ENCODE peak calls at places on chromosomes 6 and 20, in seven cellular contexts. Y is RWPE2; M is fibroblast of mammary gland; F is fibroblast of villous mesenchyme; C is GM23338; I is CD8-positive, alpha-beta T cell; O is HFF-Myc. Z is an unnamed sample.

GRCh38 chr20:9711872-9712271 is 127.0 kb downstream of the PAK5 start:
- DNase-seq in F (no peak), C (no peak), O (no peak), I (no peak), M (no peak), Y (no peak), Z (no peak)

GRCh38 chr20:48041078-48041780 is 255.9 kb upstream of the SULF2 start:
- DNase-seq in C (no peak), M (no peak), I (no peak), Y (no peak), O (no peak), F (peak), Z (no peak)

GRCh38 chr6:127520061-127520460 is 926 bp upstream of the MTCL3 start:
- DNase-seq in M (peak), F (peak), I (no peak), C (peak), O (no peak), Y (no peak), Z (no peak)

GRCh38 chr20:46308258-46309157 is at the start of gene CDH22:
- DNase-seq in F (peak), M (peak), C (peak), O (no peak), I (peak), Y (no peak), Z (no peak)

GRCh38 chr6:16057411-16057810 is 71.5 kb upstream of the MYLIP start:
- DNase-seq in M (no peak), O (no peak), F (no peak), Y (no peak), I (no peak), C (no peak), Z (no peak)

GRCh38 chr20:12414446-12415274 is 497.0 kb downstream of the BTBD3 start:
- DNase-seq in I (no peak), M (no peak), C (no peak), Y (no peak), F (peak), O (no peak), Z (no peak)

GRCh38 chr6:151675746-151676459 is 131.6 kb upstream of the ESR1 start:
- DNase-seq in C (peak), O (no peak), M (peak), Y (no peak), F (no peak), I (peak), Z (no peak)

GRCh38 chr6:154479388-154480143 is 30.9 kb downstream of the CNKSR3 start:
- DNase-seq in Y (no peak), O (peak), C (no peak), F (peak), M (peak), I (no peak), Z (no peak)

GRCh38 chr6:166456360-166457156 is 73.8 kb upstream of the MPC1 start:
- DNase-seq in F (peak), C (peak), Y (no peak), M (peak), O (peak), I (peak), Z (peak)

GRCh38 chr6:30844118-30844535 is 40.2 kb upstream of the DDR1 start:
- DNase-seq in C (peak), Y (no peak), F (peak), I (no peak), O (no peak), M (no peak), Z (no peak)

GRCh38 chr20:50628326-50628725 is 63.0 kb downstream of the RIPOR3 start:
- DNase-seq in O (no peak), C (no peak), M (no peak), I (no peak), F (no peak), Y (peak), Z (no peak)

GRCh38 chr20:40578961-40579360 is 110.1 kb downstream of the MAFB start:
- DNase-seq in C (no peak), I (no peak), F (no peak), Y (no peak), M (peak), O (no peak), Z (no peak)

GRCh38 chr6:110334425-110335158 is 23.6 kb downstream of the METTL24 start:
- DNase-seq in C (no peak), M (no peak), Y (no peak), I (no peak), O (no peak), F (no peak), Z (no peak)

GRCh38 chr6:106730264-106730663 is 100.9 kb downstream of the QRSL1 start:
- DNase-seq in I (no peak), Y (no peak), F (no peak), C (no peak), O (no peak), M (no peak), Z (no peak)

GRCh38 chr20:48722002-48722731 is 105.6 kb downstream of the PREX1 start:
- DNase-seq in I (no peak), O (no peak), Y (no peak), F (peak), C (no peak), M (no peak), Z (peak)

GRCh38 chr6:74073896-74074295 is 377.9 kb downstream of the CD109 start:
- DNase-seq in M (peak), Y (no peak), C (no peak), I (no peak), O (no peak), F (peak), Z (no peak)
- TF ChIP-seq CTCF in M (no peak), Y (no peak), C (no peak), I (no peak), O (no peak), F (no peak), Z (no peak)

DNA sequence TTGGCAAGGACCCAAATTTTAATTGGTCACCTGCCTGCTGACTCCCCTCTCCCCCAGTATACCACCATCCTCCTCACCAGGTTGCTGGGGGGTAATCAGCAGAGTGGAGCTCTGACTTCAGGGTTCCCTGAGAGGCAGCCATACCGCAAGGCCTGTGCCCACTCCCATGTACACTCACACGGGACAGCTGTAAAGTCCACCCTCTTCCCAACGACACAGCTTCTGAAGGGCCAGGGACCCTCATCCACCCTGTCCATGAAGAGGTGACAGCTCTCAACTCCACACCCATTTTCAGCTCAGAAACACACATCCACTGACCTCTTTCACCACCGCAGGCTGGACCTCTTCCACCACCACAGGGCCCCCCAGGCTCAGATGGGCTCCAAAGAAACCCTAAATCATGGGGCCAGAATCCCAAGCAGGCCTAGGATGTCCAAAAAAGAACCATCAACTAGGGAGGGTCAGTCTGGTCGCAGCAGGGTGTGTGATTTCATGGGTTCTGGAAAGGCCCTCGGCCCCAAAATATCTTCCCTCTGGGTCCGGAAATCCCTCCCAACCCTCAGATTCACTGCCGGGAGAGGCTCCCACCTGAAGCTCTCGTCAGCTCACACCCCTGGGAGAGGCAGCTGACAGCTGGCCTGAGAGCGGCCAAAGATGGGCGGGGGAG is 29.9 kb downstream of the TFEB start:
- DNase-seq in O (no peak), M (no peak), F (no peak), C (no peak), I (no peak), Y (no peak), Z (no peak)
- H3K4me3 ChIP-seq in O (no peak), M (no peak), F (no peak), C (no peak), I (no peak), Y (no peak), Z (no peak)

GRCh38 chr6:40894962-40895799 is 143.8 kb downstream of the UNC5CL start:
- DNase-seq in F (peak), M (peak), I (no peak), Y (no peak), O (no peak), C (peak), Z (peak)
- TF ChIP-seq CTCF in F (peak), M (peak), I (no peak), Y (peak), O (peak), C (peak), Z (peak)

GRCh38 chr6:156710479-156710878 is 66.7 kb upstream of the ARID1B start:
- DNase-seq in O (no peak), I (no peak), F (no peak), M (no peak), C (no peak), Y (no peak), Z (no peak)
- H3K4me3 ChIP-seq in O (no peak), I (no peak), F (no peak), M (no peak), C (no peak), Y (no peak), Z (no peak)

Z was measured in astrocyte of the cerebellum.